ENCODE peak calls at places on chromosome 9, in six cellular contexts. One of them, this sample, is unnamed.

GRCh38 chr9:107223381-107223780 is 59.7 kb upstream of the RAD23B start:
- DNase-seq in thyroid gland: no peak
- DNase-seq in Panc1: no peak
- DNase-seq in tibial artery: no peak
- DNase-seq in H7: no peak
- DNase-seq in CD8-positive, alpha-beta T cell: no peak
- DNase-seq in this sample: no peak

GRCh38 chr9:17776735-17777134 is 197.9 kb downstream of the SH3GL2 start:
- DNase-seq in Panc1: no peak
- DNase-seq in H7: no peak
- DNase-seq in tibial artery: no peak
- DNase-seq in CD8-positive, alpha-beta T cell: no peak
- DNase-seq in thyroid gland: peak; percentile 90
- DNase-seq in this sample: peak; percentile 18

GRCh38 chr9:89890326-89890980 is 285.6 kb downstream of the GADD45G start:
- DNase-seq in tibial artery: no peak
- DNase-seq in thyroid gland: no peak
- DNase-seq in H7: no peak
- DNase-seq in Panc1: no peak
- DNase-seq in CD8-positive, alpha-beta T cell: no peak
- DNase-seq in this sample: no peak

GRCh38 chr9:35748858-35749514 is at the start of the genes GBA2 and RGP1:
- DNase-seq in Panc1: no peak
- DNase-seq in thyroid gland: peak; percentile 86
- DNase-seq in H7: peak; percentile 95
- DNase-seq in CD8-positive, alpha-beta T cell: no peak
- DNase-seq in tibial artery: peak; percentile 71
- DNase-seq in this sample: peak; percentile 81

GRCh38 chr9:123338710-123339665 is 17.0 kb upstream of the CRB2 start:
- DNase-seq in tibial artery: no peak
- DNase-seq in CD8-positive, alpha-beta T cell: peak; percentile 8
- DNase-seq in Panc1: no peak
- DNase-seq in thyroid gland: no peak
- DNase-seq in H7: no peak
- DNase-seq in this sample: no peak

GRCh38 chr9:98986866-98987653 is 43.4 kb downstream of the COL15A1 start:
- DNase-seq in Panc1: no peak
- DNase-seq in tibial artery: peak; percentile 55
- DNase-seq in H7: no peak
- DNase-seq in thyroid gland: no peak
- DNase-seq in CD8-positive, alpha-beta T cell: no peak
- DNase-seq in this sample: peak; percentile 50

GRCh38 chr9:14314424-14314928 is 535 bp upstream of the NFIB start:
- DNase-seq in Panc1: no peak
- DNase-seq in tibial artery: peak; percentile 88
- DNase-seq in H7: peak; percentile 82
- DNase-seq in CD8-positive, alpha-beta T cell: no peak
- DNase-seq in thyroid gland: peak; percentile 86
- DNase-seq in this sample: peak; percentile 77

GRCh38 chr9:98859941-98860340 is 52.5 kb downstream of the GALNT12 start:
- DNase-seq in CD8-positive, alpha-beta T cell: no peak
- DNase-seq in Panc1: no peak
- DNase-seq in H7: no peak
- DNase-seq in thyroid gland: no peak
- DNase-seq in tibial artery: no peak
- DNase-seq in this sample: no peak

GRCh38 chr9:69748304-69748703 is 11.5 kb downstream of the PTAR1 start:
- DNase-seq in tibial artery: no peak
- DNase-seq in Panc1: no peak
- DNase-seq in thyroid gland: no peak
- DNase-seq in H7: no peak
- DNase-seq in CD8-positive, alpha-beta T cell: no peak
- DNase-seq in this sample: no peak

GRCh38 chr9:115146581-115147021 is 28.6 kb upstream of the TNC start:
- DNase-seq in Panc1: no peak
- DNase-seq in tibial artery: peak; percentile 23
- DNase-seq in CD8-positive, alpha-beta T cell: no peak
- DNase-seq in H7: no peak
- DNase-seq in thyroid gland: no peak
- DNase-seq in this sample: peak; percentile 69

GRCh38 chr9:133569109-133569785 is 34.7 kb downstream of the ADAMTSL2 start:
- DNase-seq in tibial artery: no peak
- DNase-seq in CD8-positive, alpha-beta T cell: no peak
- DNase-seq in H7: no peak
- DNase-seq in Panc1: no peak
- DNase-seq in thyroid gland: no peak
- DNase-seq in this sample: no peak

GRCh38 chr9:136713555-136713949 is 1.2 kb downstream of the DIPK1B start:
- DNase-seq in thyroid gland: no peak
- DNase-seq in Panc1: no peak
- DNase-seq in H7: no peak
- DNase-seq in tibial artery: no peak
- DNase-seq in CD8-positive, alpha-beta T cell: no peak
- DNase-seq in this sample: no peak

GRCh38 chr9:70609542-70610286 is 195.3 kb upstream of the KLF9 start:
- DNase-seq in CD8-positive, alpha-beta T cell: no peak
- DNase-seq in tibial artery: peak; percentile 52
- DNase-seq in Panc1: no peak
- DNase-seq in H7: no peak
- DNase-seq in thyroid gland: no peak
- DNase-seq in this sample: peak; percentile 76

DNA sequence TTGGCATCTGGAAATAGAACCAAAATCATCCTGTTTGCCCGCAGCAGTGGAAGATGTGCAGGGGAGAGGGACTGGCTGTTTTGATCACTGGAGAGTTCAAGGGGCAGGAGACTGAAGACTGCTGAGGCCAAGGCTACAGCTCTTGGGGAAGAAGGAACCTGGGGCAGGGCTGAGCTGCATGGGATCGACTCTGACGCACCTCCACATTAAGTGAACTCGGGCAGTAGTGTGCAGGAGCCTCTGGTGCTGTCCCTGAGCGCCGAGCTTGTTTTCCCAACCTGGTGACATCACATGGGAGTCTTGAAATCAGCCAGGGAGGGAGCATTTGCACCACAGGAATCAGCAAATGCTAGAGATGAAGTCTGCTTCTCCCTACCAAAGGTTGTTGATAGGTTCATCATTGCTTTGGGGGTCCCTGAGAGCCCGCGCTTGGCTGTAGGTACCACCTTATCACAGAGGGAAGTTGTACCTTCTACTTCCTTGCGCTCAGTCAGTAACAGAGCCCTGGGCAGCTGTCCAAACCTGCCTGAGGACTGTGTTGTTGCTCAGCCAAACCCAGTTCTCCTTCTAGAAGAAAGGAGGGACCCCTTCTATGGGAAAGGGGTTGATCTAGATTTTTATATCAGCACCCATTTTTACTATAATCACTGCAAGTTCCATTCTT is 52.3 kb upstream of the CTSL start:
- DNase-seq in thyroid gland: no peak
- DNase-seq in tibial artery: no peak
- DNase-seq in H7: no peak
- DNase-seq in CD8-positive, alpha-beta T cell: no peak
- DNase-seq in Panc1: no peak
- DNase-seq in this sample: no peak
- H3K4me3 ChIP-seq in thyroid gland: no peak overlapping the region
- H3K4me3 ChIP-seq in tibial artery: no peak overlapping the region
- H3K4me3 ChIP-seq in H7: no peak overlapping the region
- H3K4me3 ChIP-seq in CD8-positive, alpha-beta T cell: no peak overlapping the region
- H3K4me3 ChIP-seq in Panc1: no peak overlapping the region
- H3K4me3 ChIP-seq in this sample: no peak overlapping the region

DNA sequence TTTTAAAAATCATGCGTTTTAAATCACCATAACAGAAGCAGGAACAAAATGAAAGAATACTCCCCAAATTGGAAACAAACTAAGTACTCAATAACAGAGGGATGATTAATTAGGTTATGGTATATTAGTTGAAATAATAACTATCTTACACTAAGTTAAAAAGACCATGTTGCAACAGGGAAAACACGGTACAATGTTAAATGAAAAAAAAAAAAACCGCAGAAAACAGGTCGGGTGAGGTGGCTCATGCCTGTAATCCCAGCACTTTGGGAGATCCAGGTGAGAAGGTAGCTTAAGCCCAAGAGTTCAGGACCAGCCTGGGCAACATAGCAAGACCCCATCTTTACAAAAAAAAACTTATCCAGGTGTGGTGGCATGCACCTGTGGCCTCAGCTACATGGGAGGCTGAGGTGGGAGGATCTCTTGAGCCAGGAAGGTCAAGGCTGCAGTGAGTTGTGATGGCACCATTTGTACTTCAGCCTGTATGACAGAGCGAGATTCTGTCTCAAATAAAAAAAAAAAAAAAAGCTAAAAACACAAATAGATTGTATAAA is 2.4 kb upstream of the PTPN3 start:
- DNase-seq in H7: no peak
- DNase-seq in thyroid gland: no peak
- DNase-seq in Panc1: no peak
- DNase-seq in CD8-positive, alpha-beta T cell: no peak
- DNase-seq in tibial artery: no peak
- DNase-seq in this sample: no peak
- H3K27me3 ChIP-seq in H7: peaks cover 51% of the 10 kb centered on the region
- H3K27me3 ChIP-seq in thyroid gland: no peaks in the 10 kb centered on the region
- H3K27me3 ChIP-seq in Panc1: no peaks in the 10 kb centered on the region
- H3K27me3 ChIP-seq in CD8-positive, alpha-beta T cell: peaks cover 4% of the 10 kb centered on the region
- H3K27me3 ChIP-seq in tibial artery: no peaks in the 10 kb centered on the region
- H3K27me3 ChIP-seq in this sample: no peaks in the 10 kb centered on the region

GRCh38 chr9:131273791-131274673 is 2.3 kb downstream of the FAM78A start:
- DNase-seq in tibial artery: no peak
- DNase-seq in H7: no peak
- DNase-seq in Panc1: no peak
- DNase-seq in thyroid gland: no peak
- DNase-seq in CD8-positive, alpha-beta T cell: no peak
- DNase-seq in this sample: no peak
- H3K4me3 ChIP-seq in tibial artery: peak overlapping the region; percentile 64
- H3K4me3 ChIP-seq in H7: no peak overlapping the region
- H3K4me3 ChIP-seq in Panc1: no peak overlapping the region
- H3K4me3 ChIP-seq in thyroid gland: no peak overlapping the region
- H3K4me3 ChIP-seq in CD8-positive, alpha-beta T cell: peak overlapping the region; percentile 95
- H3K4me3 ChIP-seq in this sample: no peak overlapping the region

GRCh38 chr9:129647635-129648034 is 5.7 kb upstream of the ASB6 start:
- DNase-seq in thyroid gland: no peak
- DNase-seq in tibial artery: no peak
- DNase-seq in CD8-positive, alpha-beta T cell: no peak
- DNase-seq in Panc1: no peak
- DNase-seq in H7: no peak
- DNase-seq in this sample: no peak
- H3K27me3 ChIP-seq in thyroid gland: no peaks in the 10 kb centered on the region
- H3K27me3 ChIP-seq in tibial artery: no peaks in the 10 kb centered on the region
- H3K27me3 ChIP-seq in CD8-positive, alpha-beta T cell: no peaks in the 10 kb centered on the region
- H3K27me3 ChIP-seq in Panc1: no peaks in the 10 kb centered on the region
- H3K27me3 ChIP-seq in H7: no peaks in the 10 kb centered on the region
- H3K27me3 ChIP-seq in this sample: no peaks in the 10 kb centered on the region

This sample was measured in uterus.